ENCODE peak calls at places on chromosomes 11 and 22, in nine cellular contexts. N, Z, Q, S, L, Y, G, T and E are unnamed samples.

GRCh38 chr11:44351006-44351660 is 41.2 kb upstream of the ALX4 start:
- DNase-seq in N (no peak), Z (peak), Q (no peak), S (no peak), L (no peak), Y (no peak), G (no peak), T (peak), E (no peak)

GRCh38 chr22:42637555-42637954 is 2.8 kb downstream of the ATP5MGL start:
- DNase-seq in N (no peak), Z (no peak), Q (no peak), S (no peak), L (no peak), Y (no peak), G (no peak), T (no peak), E (no peak)

GRCh38 chr11:35009941-35010337 is 93.5 kb downstream of the PDHX start:
- DNase-seq in N (no peak), Z (no peak), Q (peak), S (no peak), L (no peak), Y (no peak), G (no peak), T (peak), E (no peak)

GRCh38 chr11:96263361-96263763 is 79.6 kb downstream of the MAML2 start:
- DNase-seq in N (no peak), Z (no peak), Q (peak), S (peak), L (no peak), Y (peak), G (no peak), T (peak), E (peak)

GRCh38 chr11:19234428-19234827 is 6.3 kb downstream of the E2F8 start:
- DNase-seq in N (no peak), Z (no peak), Q (no peak), S (no peak), L (no peak), Y (no peak), G (no peak), T (no peak), E (no peak)

GRCh38 chr11:44596541-44597276 is 31.2 kb downstream of the CD82 start:
- DNase-seq in N (peak), Z (no peak), Q (peak), S (peak), L (no peak), Y (no peak), G (no peak), T (no peak), E (no peak)

GRCh38 chr11:99117603-99118002 is 96.9 kb downstream of the CNTN5 start:
- DNase-seq in N (no peak), Z (no peak), Q (no peak), S (no peak), L (no peak), Y (no peak), G (no peak), T (peak), E (no peak)

GRCh38 chr11:64152841-64153691 is 12.8 kb downstream of the MACROD1 start:
- DNase-seq in N (peak), Z (peak), Q (peak), S (peak), L (no peak), Y (peak), G (no peak), T (peak), E (peak)

GRCh38 chr11:111427471-111427912 is 48.4 kb upstream of the POU2AF1 start:
- DNase-seq in N (no peak), Z (no peak), Q (peak), S (no peak), L (peak), Y (no peak), G (no peak), T (peak), E (no peak)

GRCh38 chr22:44266811-44267760 is 45.7 kb downstream of the SHISAL1 start:
- DNase-seq in N (no peak), Z (no peak), Q (peak), S (no peak), L (no peak), Y (no peak), G (no peak), T (no peak), E (no peak)

GRCh38 chr22:19822301-19823117 is 32.2 kb downstream of the GNB1L start:
- DNase-seq in N (no peak), Z (no peak), Q (no peak), S (no peak), L (no peak), Y (no peak), G (no peak), T (no peak), E (no peak)

GRCh38 chr22:20028855-20029549 is 8.1 kb downstream of the TANGO2 start:
- DNase-seq in N (no peak), Z (no peak), Q (no peak), S (no peak), L (no peak), Y (no peak), G (no peak), T (no peak), E (no peak)

GRCh38 chr11:100546714-100547113 is 140.4 kb upstream of the ARHGAP42 start:
- DNase-seq in N (no peak), Z (no peak), Q (peak), S (peak), L (no peak), Y (peak), G (no peak), T (peak), E (no peak)

GRCh38 chr22:49948573-49948957 is 12.0 kb upstream of the PIM3 start:
- DNase-seq in N (no peak), Z (no peak), Q (no peak), S (no peak), L (no peak), Y (no peak), G (no peak), T (no peak), E (no peak)

GRCh38 chr11:14446701-14447169 is 52.9 kb downstream of the COPB1 start:
- DNase-seq in N (no peak), Z (no peak), Q (peak), S (peak), L (no peak), Y (peak), G (no peak), T (no peak), E (no peak)

GRCh38 chr11:74634537-74634936 is 42.2 kb downstream of the POLD3 start:
- DNase-seq in N (no peak), Z (no peak), Q (peak), S (peak), L (no peak), Y (peak), G (no peak), T (peak), E (peak)

GRCh38 chr11:83220279-83220678 is 26.8 kb downstream of the ANKRD42 start:
- DNase-seq in N (no peak), Z (no peak), Q (peak), S (no peak), L (no peak), Y (no peak), G (no peak), T (peak), E (no peak)

GRCh38 chr22:29146101-29146560 is 59.6 kb upstream of the EMID1 start:
- DNase-seq in N (no peak), Z (no peak), Q (no peak), S (no peak), L (no peak), Y (no peak), G (no peak), T (peak), E (no peak)

GRCh38 chr11:115663790-115664189 is 159.6 kb upstream of the CADM1 start:
- DNase-seq in N (no peak), Z (no peak), Q (no peak), S (no peak), L (no peak), Y (no peak), G (no peak), T (no peak), E (no peak)

GRCh38 chr22:39097098-39098020 is at the start of gene APOBEC3H:
- DNase-seq in N (no peak), Z (no peak), Q (peak), S (no peak), L (no peak), Y (no peak), G (no peak), T (peak), E (no peak)

GRCh38 chr11:68266936-68267880 is 4.6 kb downstream of the C11orf24 start:
- DNase-seq in N (no peak), Z (no peak), Q (no peak), S (no peak), L (no peak), Y (no peak), G (no peak), T (no peak), E (no peak)

GRCh38 chr11:46392421-46393230 is 1.1 kb upstream of the CHRM4 start:
- DNase-seq in N (peak), Z (peak), Q (peak), S (peak), L (no peak), Y (peak), G (peak), T (no peak), E (peak)

GRCh38 chr11:65352783-65353182 is 1.8 kb upstream of the TIGD3 start:
- DNase-seq in N (no peak), Z (no peak), Q (peak), S (peak), L (no peak), Y (peak), G (no peak), T (peak), E (no peak)

GRCh38 chr22:36042240-36042639 is 13.6 kb upstream of the RBFOX2 start:
- DNase-seq in N (no peak), Z (no peak), Q (no peak), S (no peak), L (no peak), Y (no peak), G (no peak), T (no peak), E (no peak)

GRCh38 chr11:65208785-65209710 is 27.3 kb downstream of the CAPN1 start:
- DNase-seq in N (no peak), Z (no peak), Q (no peak), S (no peak), L (peak), Y (no peak), G (no peak), T (no peak), E (no peak)

GRCh38 chr11:44777537-44778199 is 50.9 kb downstream of the TSPAN18 start:
- DNase-seq in N (no peak), Z (no peak), Q (no peak), S (no peak), L (no peak), Y (no peak), G (no peak), T (peak), E (no peak)

GRCh38 chr22:41638748-41639147 is 17.7 kb downstream of the XRCC6 start:
- DNase-seq in N (no peak), Z (no peak), Q (no peak), S (no peak), L (no peak), Y (no peak), G (no peak), T (no peak), E (no peak)